ENCODE peak calls at places on chromosomes 11 and 22, in seven cellular contexts. M, R, I, E, C, Q and P are unnamed samples.

GRCh38 chr11:34261820-34262219 is 96.0 kb downstream of the ABTB2 start:
- DNase-seq in Q (no peak), C (no peak), R (no peak), E (no peak), M (no peak), I (no peak), P (no peak)

GRCh38 chr11:72574534-72575460 is 99.4 kb downstream of the PDE2A start:
- DNase-seq in Q (no peak), I (no peak), R (no peak), C (no peak), E (no peak), M (no peak), P (no peak)

GRCh38 chr11:66123902-66124301 is 53.8 kb downstream of the PACS1 start:
- DNase-seq in Q (no peak), C (no peak), I (no peak), E (no peak), R (no peak), M (no peak), P (no peak)

GRCh38 chr22:17131686-17132085 is 10.5 kb upstream of the TMEM121B start:
- DNase-seq in E (no peak), M (no peak), I (no peak), R (no peak), C (no peak), Q (no peak), P (no peak)

GRCh38 chr11:35619754-35620640 is 1.7 kb downstream of the FJX1 start:
- DNase-seq in R (peak; percentile 50), Q (no peak), C (peak; percentile 38), I (peak; percentile 45), E (peak; percentile 73), M (peak; percentile 42), P (no peak)

GRCh38 chr11:9479899-9480298 is 19.1 kb downstream of the ZNF143 start:
- DNase-seq in M (no peak), R (no peak), Q (no peak), C (no peak), E (no peak), I (no peak), P (no peak)

GRCh38 chr11:78943841-78944240 is 369.2 kb upstream of the NARS2 start:
- DNase-seq in C (no peak), I (no peak), Q (no peak), R (peak; percentile 64), M (no peak), E (no peak), P (no peak)

GRCh38 chr11:4610258-4610935 is 2.4 kb upstream of the TRIM68 start:
- DNase-seq in I (peak; percentile 5), M (no peak), E (no peak), R (no peak), Q (no peak), C (no peak), P (no peak)

GRCh38 chr11:12995211-12995610 is 13.9 kb upstream of the RASSF10 start:
- DNase-seq in I (no peak), C (no peak), M (no peak), Q (no peak), R (peak; percentile 53), E (no peak), P (no peak)

GRCh38 chr11:58963551-58964075 is 24.3 kb downstream of the GLYATL1 start:
- DNase-seq in E (peak; percentile 80), Q (no peak), M (no peak), R (peak; percentile 30), I (peak; percentile 59), C (no peak), P (no peak)

GRCh38 chr11:96397863-96398262 is 8.1 kb downstream of the JRKL start:
- DNase-seq in E (no peak), M (no peak), C (no peak), I (no peak), Q (no peak), R (no peak), P (no peak)

GRCh38 chr11:117613521-117613920 is 183.5 kb downstream of the DSCAML1 start:
- DNase-seq in M (no peak), I (no peak), Q (no peak), E (peak; percentile 61), C (no peak), R (no peak), P (no peak)
- TF ChIP-seq CEBPB in M (no peak), I (no peak), Q (no peak), E (no peak), C (no peak), R (no peak), P (no peak)

GRCh38 chr11:61587541-61587941 is 6.7 kb upstream of the SYT7 start:
- DNase-seq in C (no peak), I (no peak), M (peak; percentile 31), Q (no peak), R (peak; percentile 25), E (peak; percentile 81), P (no peak)

GRCh38 chr11:61585115-61585514 is 4.2 kb upstream of the SYT7 start:
- DNase-seq in Q (no peak), I (no peak), M (no peak), R (no peak), E (no peak), C (no peak), P (no peak)

GRCh38 chr11:61589961-61590360 is 9.1 kb upstream of the SYT7 start:
- DNase-seq in I (no peak), Q (no peak), M (no peak), E (no peak), R (no peak), C (no peak), P (no peak)

GRCh38 chr11:61586792-61587430 is 6.0 kb upstream of the SYT7 start:
- DNase-seq in C (peak; percentile 46), R (no peak), M (no peak), I (no peak), E (no peak), Q (no peak), P (no peak)

GRCh38 chr11:61587951-61588695 is 7.2 kb upstream of the SYT7 start:
- DNase-seq in R (peak; percentile 48), I (no peak), Q (no peak), M (peak; percentile 78), E (peak; percentile 99), C (no peak), P (peak; percentile 46)
- TF ChIP-seq CEBPB in R (no peak), I (no peak), Q (no peak), M (no peak), E (no peak), C (no peak), P (no peak)

DNA sequence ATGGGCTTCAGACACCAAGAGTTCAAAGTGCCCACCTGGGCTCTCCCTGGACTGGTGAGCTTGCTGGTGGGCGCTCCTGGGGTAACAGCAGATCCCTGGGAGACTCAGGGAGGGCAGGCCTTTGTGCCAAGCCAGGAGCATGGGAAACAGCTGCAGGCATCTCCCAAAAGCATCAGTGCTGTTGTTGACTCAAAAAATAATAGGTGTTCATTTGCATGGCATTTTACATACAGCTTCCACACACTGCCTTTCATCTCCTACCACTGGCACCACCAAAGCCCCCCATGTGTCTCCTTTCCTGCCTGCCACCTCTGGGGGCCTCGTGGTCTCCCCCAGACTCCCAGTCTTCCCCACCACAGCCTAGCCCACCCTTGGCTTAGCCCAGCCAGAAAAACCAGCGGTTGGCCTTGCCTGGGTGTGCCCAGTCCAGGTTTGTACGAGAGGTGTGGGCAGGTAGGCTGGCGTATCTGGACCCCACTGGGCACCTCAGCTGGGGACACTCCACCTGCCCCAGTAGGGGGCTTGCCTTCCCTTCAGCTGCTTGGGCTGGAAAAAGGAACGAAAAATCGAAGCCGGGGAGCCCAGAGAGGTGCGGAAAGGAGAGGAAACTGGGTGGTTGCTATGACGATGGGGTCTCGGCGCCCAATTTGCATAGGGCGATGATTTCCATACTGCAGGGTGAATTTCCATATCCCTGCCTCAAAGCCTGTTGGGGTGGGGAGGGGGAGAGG is 15.0 kb downstream of the POU2F3 start:
- DNase-seq in Q (no peak), R (no peak), C (no peak), E (peak; percentile 75), M (no peak), I (no peak), P (no peak)
- TF ChIP-seq CEBPB in Q (no peak), R (no peak), C (no peak), E (no peak), M (no peak), I (no peak), P (no peak)

GRCh38 chr11:71329731-71330130 is 77.4 kb upstream of the SHANK2 start:
- DNase-seq in Q (no peak), M (no peak), I (no peak), E (no peak), C (no peak), R (no peak), P (no peak)
- TF ChIP-seq CEBPB in Q (no peak), M (no peak), I (no peak), E (no peak), C (no peak), R (no peak), P (no peak)

DNA sequence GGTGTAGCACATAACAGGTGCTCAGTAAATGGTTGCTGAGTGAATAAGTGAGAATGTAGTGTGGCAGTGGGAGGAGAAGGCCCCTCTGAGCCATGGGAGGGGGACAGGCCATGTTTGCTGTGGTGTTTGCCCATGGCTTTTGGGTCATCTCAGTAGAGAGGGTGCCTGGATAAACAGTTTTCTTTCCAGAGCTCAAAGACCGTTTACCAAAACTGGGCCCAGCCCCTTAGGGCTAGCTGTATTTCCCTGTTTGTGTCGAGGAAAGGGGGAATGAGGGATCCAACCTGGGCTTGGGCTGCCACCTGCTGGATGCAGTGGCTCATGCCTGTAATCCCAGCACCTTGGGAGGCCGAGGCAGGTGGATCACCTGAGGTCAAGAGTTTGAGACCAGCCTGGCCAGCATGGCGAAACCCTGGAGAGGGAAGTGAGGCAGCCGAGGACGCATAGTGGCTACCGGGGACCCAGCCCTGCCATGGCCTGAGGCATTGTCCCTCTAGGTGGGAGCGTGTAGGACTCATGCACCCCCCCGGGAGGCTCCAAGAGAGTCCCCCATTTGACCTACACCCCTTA is 8.7 kb upstream of the LTO1 start:
- DNase-seq in I (no peak), M (no peak), C (peak; percentile 80), R (peak; percentile 54), Q (no peak), E (peak; percentile 80), P (no peak)
- TF ChIP-seq CEBPB in I (no peak), M (no peak), C (no peak), R (no peak), Q (no peak), E (no peak), P (no peak)